ENCODE peak calls at places on chromosomes 13 and 19, in five cellular contexts. One of them, this sample, is unnamed. For H3K9me3, the result is how much of the 10 kb centered on the place peaks cover.

GRCh38 chr13:97322740-97323342 is 100.7 kb downstream of the MBNL2 start:
- DNase-seq in HCT116: no peak
- DNase-seq in HepG2: no peak
- DNase-seq in K562: no peak
- DNase-seq in GM12878: no peak
- DNase-seq in this sample: no peak

GRCh38 chr13:34246511-34246910 is 428.6 kb downstream of the RFC3 start:
- DNase-seq in HCT116: no peak
- DNase-seq in HepG2: no peak
- DNase-seq in K562: no peak
- DNase-seq in GM12878: no peak
- DNase-seq in this sample: no peak

GRCh38 chr13:84776578-84776977 is 894.3 kb upstream of the SLITRK1 start:
- DNase-seq in HCT116: no peak
- DNase-seq in HepG2: no peak
- DNase-seq in K562: no peak
- DNase-seq in GM12878: no peak
- DNase-seq in this sample: no peak

GRCh38 chr13:45950343-45950995 is 98.9 kb upstream of the SIAH3 start:
- DNase-seq in HCT116: no peak
- DNase-seq in HepG2: no peak
- DNase-seq in K562: no peak
- DNase-seq in GM12878: no peak
- DNase-seq in this sample: no peak

GRCh38 chr19:4780860-4781259 is 10.7 kb upstream of the FEM1A start:
- DNase-seq in HCT116: no peak
- DNase-seq in HepG2: no peak
- DNase-seq in K562: no peak
- DNase-seq in GM12878: no peak
- DNase-seq in this sample: no peak

GRCh38 chr19:39582442-39582841 is 19.9 kb upstream of the LGALS13 start:
- DNase-seq in HCT116: no peak
- DNase-seq in HepG2: no peak
- DNase-seq in K562: no peak
- DNase-seq in GM12878: no peak
- DNase-seq in this sample: no peak

GRCh38 chr19:50250450-50251136 is 47.2 kb downstream of the MYH14 start:
- DNase-seq in HCT116: no peak
- DNase-seq in HepG2: no peak
- DNase-seq in K562: no peak
- DNase-seq in GM12878: no peak
- DNase-seq in this sample: no peak

GRCh38 chr13:79867248-79867647 is 386.3 kb downstream of the NDFIP2 start:
- DNase-seq in HCT116: no peak
- DNase-seq in HepG2: no peak
- DNase-seq in K562: no peak
- DNase-seq in GM12878: no peak
- DNase-seq in this sample: no peak

GRCh38 chr13:31521466-31521865 is 217.9 kb upstream of the RXFP2 start:
- DNase-seq in HCT116: no peak
- DNase-seq in HepG2: no peak
- DNase-seq in K562: no peak
- DNase-seq in GM12878: no peak
- DNase-seq in this sample: no peak

GRCh38 chr13:21674271-21675009 is 3.6 kb downstream of the FGF9 start:
- DNase-seq in HCT116: no peak
- DNase-seq in HepG2: no peak
- DNase-seq in K562: peak
- DNase-seq in GM12878: no peak
- DNase-seq in this sample: peak

GRCh38 chr19:47430041-47430802 is 10.9 kb upstream of the MEIS3 start:
- DNase-seq in HCT116: no peak
- DNase-seq in HepG2: no peak
- DNase-seq in K562: no peak
- DNase-seq in GM12878: no peak
- DNase-seq in this sample: no peak

GRCh38 chr13:113758651-113759524 is at the start of gene TMEM255B:
- DNase-seq in HCT116: peak
- DNase-seq in HepG2: no peak
- DNase-seq in K562: peak
- DNase-seq in GM12878: no peak
- DNase-seq in this sample: peak

GRCh38 chr19:13554506-13555235 is 48.4 kb upstream of the CACNA1A start:
- DNase-seq in HCT116: no peak
- DNase-seq in HepG2: no peak
- DNase-seq in K562: no peak
- DNase-seq in GM12878: no peak
- DNase-seq in this sample: no peak

GRCh38 chr19:48395170-48395455 is 1.6 kb downstream of the GRIN2D start:
- DNase-seq in HCT116: no peak
- DNase-seq in HepG2: no peak
- DNase-seq in K562: no peak
- DNase-seq in GM12878: no peak
- DNase-seq in this sample: no peak

GRCh38 chr19:45094158-45094557 is 1.2 kb downstream of the PPP1R37 start:
- DNase-seq in HCT116: no peak
- DNase-seq in HepG2: no peak
- DNase-seq in K562: no peak
- DNase-seq in GM12878: no peak
- DNase-seq in this sample: no peak

GRCh38 chr19:710767-711166 is 2.0 kb downstream of the PALM start:
- DNase-seq in HCT116: no peak
- DNase-seq in HepG2: no peak
- DNase-seq in K562: no peak
- DNase-seq in GM12878: no peak
- DNase-seq in this sample: no peak

GRCh38 chr13:96963786-96964475 is 30.3 kb downstream of the OXGR1 start:
- DNase-seq in HCT116: no peak
- DNase-seq in HepG2: no peak
- DNase-seq in K562: peak
- DNase-seq in GM12878: no peak
- DNase-seq in this sample: no peak

GRCh38 chr13:99517984-99518383 is 16.7 kb downstream of the TM9SF2 start:
- DNase-seq in HCT116: no peak
- DNase-seq in HepG2: no peak
- DNase-seq in K562: no peak
- DNase-seq in GM12878: no peak
- DNase-seq in this sample: no peak

GRCh38 chr13:33375421-33375820 is 89.9 kb upstream of the STARD13 start:
- DNase-seq in HCT116: no peak
- DNase-seq in HepG2: no peak
- DNase-seq in K562: no peak
- DNase-seq in GM12878: no peak
- DNase-seq in this sample: no peak

GRCh38 chr19:11050323-11051114 is 38.7 kb upstream of the LDLR start:
- DNase-seq in HCT116: no peak
- DNase-seq in HepG2: no peak
- DNase-seq in K562: no peak
- DNase-seq in GM12878: no peak
- DNase-seq in this sample: no peak

GRCh38 chr13:100890645-100891044 is 216.1 kb upstream of the TMTC4 start:
- DNase-seq in HCT116: no peak
- DNase-seq in HepG2: no peak
- DNase-seq in K562: no peak
- DNase-seq in GM12878: no peak
- DNase-seq in this sample: no peak

GRCh38 chr19:5048727-5049553 is 80.0 kb downstream of the KDM4B start:
- DNase-seq in HCT116: no peak
- DNase-seq in HepG2: no peak
- DNase-seq in K562: no peak
- DNase-seq in GM12878: no peak
- DNase-seq in this sample: peak

GRCh38 chr19:45103200-45103624 is 10.2 kb downstream of the PPP1R37 start:
- DNase-seq in HCT116: no peak
- DNase-seq in HepG2: no peak
- DNase-seq in K562: no peak
- DNase-seq in GM12878: no peak
- DNase-seq in this sample: no peak

GRCh38 chr13:100339411-100339935 is 249.1 kb downstream of the GGACT start:
- DNase-seq in HCT116: no peak
- DNase-seq in HepG2: no peak
- DNase-seq in K562: no peak
- DNase-seq in GM12878: no peak
- DNase-seq in this sample: no peak

GRCh38 chr13:25286308-25286968 is 850 bp downstream of the MTMR6 start:
- DNase-seq in HCT116: no peak
- DNase-seq in HepG2: peak
- DNase-seq in K562: no peak
- DNase-seq in GM12878: no peak
- DNase-seq in this sample: peak

GRCh38 chr13:45086484-45086883 is 33.8 kb upstream of the GTF2F2 start:
- DNase-seq in HCT116: no peak
- DNase-seq in HepG2: no peak
- DNase-seq in K562: no peak
- DNase-seq in GM12878: no peak
- DNase-seq in this sample: no peak

GRCh38 chr19:48933382-48933932 is at the start of gene DHDH:
- DNase-seq in HCT116: peak
- DNase-seq in HepG2: peak
- DNase-seq in K562: peak
- DNase-seq in GM12878: peak
- DNase-seq in this sample: peak

GRCh38 chr19:49413348-49413747 is 9.9 kb downstream of the PTH2 start:
- DNase-seq in HCT116: no peak
- DNase-seq in HepG2: no peak
- DNase-seq in K562: no peak
- DNase-seq in GM12878: no peak
- DNase-seq in this sample: peak

GRCh38 chr13:28429685-28430290 is 65.1 kb downstream of the FLT1 start:
- DNase-seq in HCT116: no peak
- DNase-seq in HepG2: no peak
- DNase-seq in K562: no peak
- DNase-seq in GM12878: peak
- DNase-seq in this sample: no peak

GRCh38 chr19:17334414-17335409 is at the start of gene ANO8:
- DNase-seq in HCT116: peak
- DNase-seq in HepG2: peak
- DNase-seq in K562: peak
- DNase-seq in GM12878: peak
- DNase-seq in this sample: peak

GRCh38 chr13:28392428-28392827 is 102.5 kb downstream of the FLT1 start:
- DNase-seq in HCT116: no peak
- DNase-seq in HepG2: no peak
- DNase-seq in K562: no peak
- DNase-seq in GM12878: no peak
- DNase-seq in this sample: peak

GRCh38 chr19:2507109-2507508 is 31.2 kb downstream of the GADD45B start:
- DNase-seq in HCT116: peak
- DNase-seq in HepG2: peak
- DNase-seq in K562: no peak
- DNase-seq in GM12878: no peak
- DNase-seq in this sample: no peak
- TF ChIP-seq ZBTB33 in HCT116: no peak
- TF ChIP-seq ZBTB33 in HepG2: peak
- TF ChIP-seq ZBTB33 in K562: no peak
- TF ChIP-seq ZBTB33 in GM12878: no peak
- TF ChIP-seq ZBTB33 in this sample: no peak

GRCh38 chr19:53068834-53069233 is 24.3 kb downstream of the ERVV-2 start:
- DNase-seq in HCT116: no peak
- DNase-seq in HepG2: no peak
- DNase-seq in K562: no peak
- DNase-seq in GM12878: no peak
- DNase-seq in this sample: no peak

DNA sequence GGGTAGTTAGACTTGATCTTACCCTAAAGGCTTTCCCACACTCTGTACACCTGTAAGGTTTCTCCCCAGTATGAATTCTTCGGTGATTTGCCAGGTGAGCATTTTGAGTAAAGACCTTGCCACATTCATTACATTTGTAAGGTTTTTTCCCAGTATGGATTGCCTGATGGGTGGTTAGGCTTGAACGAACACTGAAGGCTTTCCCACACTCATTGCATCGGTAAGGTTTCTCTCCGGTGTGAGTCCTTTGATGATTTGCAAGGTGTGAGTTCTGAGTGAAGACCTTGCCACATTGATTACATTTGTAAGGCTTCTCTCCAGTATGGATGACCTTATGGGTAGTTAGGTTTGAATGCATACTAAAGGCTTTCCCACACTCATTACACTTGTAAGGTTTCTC is 23.7 kb downstream of the ERVV-2 start:
- DNase-seq in HCT116: no peak
- DNase-seq in HepG2: no peak
- DNase-seq in K562: no peak
- DNase-seq in GM12878: no peak
- DNase-seq in this sample: no peak
- H3K9me3 ChIP-seq in HCT116: under half
- H3K9me3 ChIP-seq in HepG2: half or more
- H3K9me3 ChIP-seq in K562: under half
- H3K9me3 ChIP-seq in GM12878: under half
- H3K9me3 ChIP-seq in this sample: under half

GRCh38 chr13:77515785-77516184 is 19.7 kb upstream of the SCEL start:
- DNase-seq in HCT116: no peak
- DNase-seq in HepG2: no peak
- DNase-seq in K562: no peak
- DNase-seq in GM12878: no peak
- DNase-seq in this sample: no peak
- TF ChIP-seq SIN3A in HCT116: no peak
- TF ChIP-seq SIN3A in HepG2: no peak
- TF ChIP-seq SIN3A in K562: no peak
- TF ChIP-seq SIN3A in GM12878: no peak
- TF ChIP-seq SIN3A in this sample: no peak

GRCh38 chr19:35414442-35414841 is 33.6 kb upstream of the FFAR2 start:
- DNase-seq in HCT116: no peak
- DNase-seq in HepG2: no peak
- DNase-seq in K562: no peak
- DNase-seq in GM12878: no peak
- DNase-seq in this sample: no peak
- TF ChIP-seq ZBTB33 in HCT116: no peak
- TF ChIP-seq ZBTB33 in HepG2: no peak
- TF ChIP-seq ZBTB33 in K562: no peak
- TF ChIP-seq ZBTB33 in GM12878: no peak
- TF ChIP-seq ZBTB33 in this sample: no peak

GRCh38 chr13:18965347-18965855 is 216.2 kb downstream of the TUBA3C start:
- DNase-seq in HCT116: no peak
- DNase-seq in HepG2: no peak
- DNase-seq in K562: no peak
- DNase-seq in GM12878: no peak
- DNase-seq in this sample: no peak

GRCh38 chr13:18960637-18961227 is 220.9 kb downstream of the TUBA3C start:
- DNase-seq in HCT116: no peak
- DNase-seq in HepG2: no peak
- DNase-seq in K562: no peak
- DNase-seq in GM12878: no peak
- DNase-seq in this sample: no peak

GRCh38 chr13:18962168-18962734 is 219.4 kb downstream of the TUBA3C start:
- DNase-seq in HCT116: no peak
- DNase-seq in HepG2: no peak
- DNase-seq in K562: no peak
- DNase-seq in GM12878: no peak
- DNase-seq in this sample: no peak

GRCh38 chr13:18961383-18962117 is 220.1 kb downstream of the TUBA3C start:
- DNase-seq in HCT116: no peak
- DNase-seq in HepG2: no peak
- DNase-seq in K562: no peak
- DNase-seq in GM12878: no peak
- DNase-seq in this sample: no peak

GRCh38 chr13:18964942-18965341 is 216.7 kb downstream of the TUBA3C start:
- DNase-seq in HCT116: no peak
- DNase-seq in HepG2: no peak
- DNase-seq in K562: no peak
- DNase-seq in GM12878: no peak
- DNase-seq in this sample: no peak
- H3K9me3 ChIP-seq in HCT116: under half
- H3K9me3 ChIP-seq in HepG2: under half
- H3K9me3 ChIP-seq in K562: under half
- H3K9me3 ChIP-seq in GM12878: under half
- H3K9me3 ChIP-seq in this sample: under half

GRCh38 chr13:68232351-68233130 is 1002.4 kb upstream of the PCDH9 start:
- DNase-seq in HCT116: no peak
- DNase-seq in HepG2: no peak
- DNase-seq in K562: no peak
- DNase-seq in GM12878: no peak
- DNase-seq in this sample: no peak
- TF ChIP-seq SIN3A in HCT116: no peak
- TF ChIP-seq SIN3A in HepG2: no peak
- TF ChIP-seq SIN3A in K562: no peak
- TF ChIP-seq SIN3A in GM12878: no peak
- TF ChIP-seq SIN3A in this sample: no peak

This sample was measured in SK-N-SH.